ENCODE peak calls at places on chromosomes 2 and 18, in four cellular contexts. U is H9, X is IMR-90, M is neuronal stem cell. G is an unnamed sample.

GRCh38 chr18:9615973-9616559 is 1.7 kb upstream of the PPP4R1 start:
- DNase-seq in U (no peak), X (peak; percentile 59), M (no peak), G (no peak)

GRCh38 chr2:134433469-134433868 is 179.6 kb downstream of the MGAT5 start:
- DNase-seq in U (no peak), X (no peak), M (no peak), G (no peak)

GRCh38 chr2:28449489-28450395 is 46.1 kb upstream of the PLB1 start:
- DNase-seq in U (no peak), X (peak; percentile 46), M (no peak), G (no peak)

GRCh38 chr2:8544786-8545631 is 136.8 kb upstream of the ID2 start:
- DNase-seq in U (peak; percentile 41), X (peak; percentile 93), M (no peak), G (no peak)

GRCh38 chr2:157501026-157501425 is 57.1 kb upstream of the CYTIP start:
- DNase-seq in U (no peak), X (no peak), M (no peak), G (no peak)

GRCh38 chr2:199131256-199131655 is 326.5 kb downstream of the SATB2 start:
- DNase-seq in U (no peak), X (no peak), M (no peak), G (no peak)

GRCh38 chr2:33448216-33448899 is 28.1 kb upstream of the RASGRP3 start:
- DNase-seq in U (no peak), X (no peak), M (no peak), G (no peak)

GRCh38 chr2:234951386-234952269 is at the start of gene SH3BP4:
- DNase-seq in U (peak; percentile 89), X (peak; percentile 72), M (peak; percentile 79), G (no peak)

GRCh38 chr2:230067990-230068657 is 600 bp downstream of the SLC16A14 start:
- DNase-seq in U (peak; percentile 77), X (peak; percentile 13), M (peak; percentile 52), G (peak; percentile 88)

GRCh38 chr2:25082002-25082622 is 40.2 kb downstream of the EFR3B start:
- DNase-seq in U (no peak), X (no peak), M (no peak), G (no peak)

GRCh38 chr18:28723506-28723905 is 546.6 kb upstream of the CDH2 start:
- DNase-seq in U (no peak), X (peak; percentile 6), M (no peak), G (no peak)

GRCh38 chr2:223633656-223634055 is 31.5 kb upstream of the SCG2 start:
- DNase-seq in U (no peak), X (no peak), M (no peak), G (no peak)

GRCh38 chr18:49162226-49162848 is 211.6 kb upstream of the SMAD7 start:
- DNase-seq in U (no peak), X (no peak), M (no peak), G (no peak)

GRCh38 chr2:121888189-121888557 is 132.7 kb downstream of the TSN start:
- DNase-seq in U (peak; percentile 77), X (no peak), M (no peak), G (no peak)

GRCh38 chr2:240310645-240311044 is 124.8 kb upstream of the GPC1 start:
- DNase-seq in U (peak; percentile 17), X (no peak), M (no peak), G (no peak)

DNA sequence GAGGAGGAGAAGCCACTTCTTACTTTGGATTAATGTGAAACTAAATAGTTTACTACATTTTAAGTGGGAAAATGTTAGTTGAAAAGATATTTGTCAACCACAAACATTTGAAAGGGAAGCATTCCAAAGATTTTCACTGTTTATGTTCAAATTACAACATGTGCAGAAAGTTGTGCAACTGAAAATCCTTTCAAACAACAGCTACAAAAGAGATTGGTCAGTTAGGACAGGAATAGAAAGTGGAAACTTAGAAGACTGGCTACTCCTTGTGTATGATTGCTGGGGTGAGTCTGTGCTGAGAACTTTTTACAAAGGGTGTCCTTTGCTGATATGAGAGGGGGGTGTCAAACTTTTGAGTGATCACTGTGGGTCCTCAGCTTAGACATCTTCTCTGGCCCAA is 277.5 kb upstream of the FN1 start:
- DNase-seq in U (no peak), X (peak; percentile 90), M (no peak), G (no peak)
- H2BK5ac ChIP-seq in U (no peak overlapping the region), X (peak overlapping the region; percentile 97), M (no peak overlapping the region), G (no peak overlapping the region)

DNA sequence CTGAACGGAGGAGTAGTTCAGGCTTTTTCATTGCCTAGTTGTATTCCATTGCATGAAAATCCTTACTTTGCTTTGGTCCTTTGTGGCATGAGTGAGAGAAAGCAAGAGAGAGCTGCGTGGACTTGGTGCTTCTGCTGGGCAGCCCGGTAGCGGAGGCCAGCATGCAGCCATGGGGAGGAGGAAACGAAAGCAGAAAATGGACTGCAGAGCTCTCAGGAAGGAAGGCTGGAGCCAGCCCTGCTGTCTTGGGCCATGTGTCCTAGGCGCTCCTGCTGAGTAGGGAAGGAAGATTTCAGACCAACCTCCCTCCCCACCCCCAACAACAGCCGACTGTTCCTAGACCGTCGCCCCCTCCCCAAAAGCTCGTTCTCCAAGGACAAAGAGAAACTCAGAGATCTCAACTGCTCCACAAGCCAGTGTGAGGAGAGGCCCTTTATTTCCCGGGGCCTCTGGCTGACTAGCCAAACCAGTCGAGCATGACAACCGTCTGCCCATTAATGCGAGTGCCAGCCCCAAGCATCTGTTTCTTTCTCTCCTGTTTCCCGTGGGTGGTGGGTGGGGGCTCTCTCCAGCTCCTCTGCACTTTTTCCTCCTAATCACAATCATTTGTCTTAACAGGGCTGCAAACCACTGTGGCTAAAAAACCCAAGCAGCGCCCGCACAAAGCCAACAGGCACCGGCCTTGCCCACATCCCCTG is 66.8 kb upstream of the FZD7 start:
- DNase-seq in U (no peak), X (no peak), M (no peak), G (no peak)
- H3K14ac ChIP-seq in U (no peak overlapping the region), X (no peak overlapping the region), M (no peak overlapping the region), G (no peak overlapping the region)

GRCh38 chr2:113248997-113249770 is 29.5 kb downstream of the PAX8 start:
- DNase-seq in U (peak; percentile 86), X (peak; percentile 75), M (peak; percentile 70), G (peak; percentile 43)
- H2BK5ac ChIP-seq in U (no peak overlapping the region), X (peak overlapping the region; percentile 46), M (no peak overlapping the region), G (no peak overlapping the region)

DNA sequence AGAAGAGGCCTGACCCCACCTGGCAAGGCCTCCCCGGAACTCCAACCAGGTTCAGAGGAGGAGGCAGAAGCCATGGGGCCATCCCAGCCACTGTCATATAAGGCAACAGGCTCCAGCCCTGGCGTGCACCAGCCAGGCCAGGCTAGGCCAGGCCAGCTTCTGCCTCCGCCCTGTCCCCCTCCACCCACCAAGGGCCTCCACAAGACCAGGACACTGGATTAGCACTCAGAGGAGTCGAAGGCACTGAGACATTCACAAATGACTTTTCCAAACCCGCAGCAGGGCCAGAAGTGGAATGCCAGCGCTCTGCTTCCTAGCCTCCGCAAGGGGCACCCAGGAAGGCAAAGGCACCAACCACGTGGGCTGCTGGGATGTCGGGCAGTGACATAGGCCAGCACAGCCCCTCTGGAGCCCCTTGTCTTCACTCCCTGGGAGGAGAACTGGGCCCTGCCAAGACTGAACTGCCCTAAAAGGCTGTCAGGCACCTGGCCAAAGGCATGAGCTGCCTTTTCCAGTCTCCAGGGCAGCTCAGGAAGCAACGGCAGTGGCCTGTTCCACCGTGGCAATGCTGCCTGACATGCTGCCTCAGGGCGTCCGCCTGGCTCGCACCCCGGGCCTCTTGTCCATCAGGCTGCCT is 37.6 kb upstream of the SEMA4C start:
- DNase-seq in U (peak; percentile 81), X (peak; percentile 24), M (peak; percentile 71), G (no peak)
- H3K14ac ChIP-seq in U (no peak overlapping the region), X (no peak overlapping the region), M (no peak overlapping the region), G (no peak overlapping the region)

GRCh38 chr2:174014021-174014698 is 49.0 kb upstream of the SP3 start:
- DNase-seq in U (no peak), X (no peak), M (no peak), G (no peak)
- H2BK5ac ChIP-seq in U (no peak overlapping the region), X (no peak overlapping the region), M (no peak overlapping the region), G (peak overlapping the region; percentile 30)

GRCh38 chr2:100781009-100781325 is 39.0 kb upstream of the NPAS2 start:
- DNase-seq in U (no peak), X (no peak), M (no peak), G (no peak)

GRCh38 chr2:100780203-100781008 is 39.5 kb upstream of the NPAS2 start:
- DNase-seq in U (no peak), X (peak; percentile 81), M (no peak), G (no peak)

GRCh38 chr2:100781523-100782375 is 38.2 kb upstream of the NPAS2 start:
- DNase-seq in U (no peak), X (no peak), M (no peak), G (no peak)

GRCh38 chr2:100778812-100779450 is 41.0 kb upstream of the NPAS2 start:
- DNase-seq in U (no peak), X (no peak), M (no peak), G (no peak)

GRCh38 chr2:100779908-100780202 is 40.1 kb upstream of the NPAS2 start:
- DNase-seq in U (no peak), X (no peak), M (no peak), G (no peak)
- H3K14ac ChIP-seq in U (no peak overlapping the region), X (no peak overlapping the region), M (no peak overlapping the region), G (no peak overlapping the region)